ENCODE peak calls at places on chromosomes 5 and 9, in four cellular contexts. One of them, this sample, is unnamed.

GRCh38 chr5:12793373-12793772 is 889.1 kb upstream of the CTNND2 start:
- DNase-seq in IMR-90: no peak
- DNase-seq in H9: no peak
- DNase-seq in mesendoderm: no peak
- DNase-seq in this sample: no peak

GRCh38 chr5:135310328-135310989 is 88.6 kb downstream of the MACROH2A1 start:
- DNase-seq in H9: no peak
- DNase-seq in mesendoderm: no peak
- DNase-seq in IMR-90: peak
- DNase-seq in this sample: no peak

GRCh38 chr9:81519816-81520215 is 169.5 kb downstream of the TLE1 start:
- DNase-seq in H9: no peak
- DNase-seq in mesendoderm: peak
- DNase-seq in IMR-90: peak
- DNase-seq in this sample: no peak

GRCh38 chr9:112249277-112249676 is 74.2 kb upstream of the SUSD1 start:
- DNase-seq in H9: no peak
- DNase-seq in mesendoderm: no peak
- DNase-seq in IMR-90: peak
- DNase-seq in this sample: no peak

GRCh38 chr5:67283988-67284457 is 87.4 kb upstream of the CD180 start:
- DNase-seq in IMR-90: no peak
- DNase-seq in H9: no peak
- DNase-seq in mesendoderm: no peak
- DNase-seq in this sample: no peak

GRCh38 chr5:74766348-74766886 is 500 bp downstream of the GFM2 start:
- DNase-seq in H9: no peak
- DNase-seq in mesendoderm: peak
- DNase-seq in IMR-90: peak
- DNase-seq in this sample: peak

GRCh38 chr9:71944754-71945409 is 33.4 kb downstream of the C9orf85 start:
- DNase-seq in H9: no peak
- DNase-seq in IMR-90: no peak
- DNase-seq in mesendoderm: no peak
- DNase-seq in this sample: no peak

GRCh38 chr5:138601444-138601843 is 26.2 kb upstream of the HSPA9 start:
- DNase-seq in mesendoderm: no peak
- DNase-seq in H9: no peak
- DNase-seq in IMR-90: peak
- DNase-seq in this sample: no peak

GRCh38 chr5:141100243-141100805 is at the start of gene PCDHB3:
- DNase-seq in IMR-90: peak
- DNase-seq in mesendoderm: peak
- DNase-seq in H9: peak
- DNase-seq in this sample: no peak

GRCh38 chr9:15280647-15281046 is 26.4 kb downstream of the TTC39B start:
- DNase-seq in mesendoderm: no peak
- DNase-seq in IMR-90: no peak
- DNase-seq in H9: no peak
- DNase-seq in this sample: no peak

GRCh38 chr9:15278839-15279238 is 28.2 kb downstream of the TTC39B start:
- DNase-seq in IMR-90: no peak
- DNase-seq in H9: no peak
- DNase-seq in mesendoderm: no peak
- DNase-seq in this sample: no peak

GRCh38 chr9:15278290-15278689 is 28.7 kb downstream of the TTC39B start:
- DNase-seq in mesendoderm: no peak
- DNase-seq in IMR-90: no peak
- DNase-seq in H9: no peak
- DNase-seq in this sample: no peak

GRCh38 chr9:15276328-15276969 is 30.6 kb downstream of the TTC39B start:
- DNase-seq in IMR-90: no peak
- DNase-seq in mesendoderm: no peak
- DNase-seq in H9: no peak
- DNase-seq in this sample: no peak

DNA sequence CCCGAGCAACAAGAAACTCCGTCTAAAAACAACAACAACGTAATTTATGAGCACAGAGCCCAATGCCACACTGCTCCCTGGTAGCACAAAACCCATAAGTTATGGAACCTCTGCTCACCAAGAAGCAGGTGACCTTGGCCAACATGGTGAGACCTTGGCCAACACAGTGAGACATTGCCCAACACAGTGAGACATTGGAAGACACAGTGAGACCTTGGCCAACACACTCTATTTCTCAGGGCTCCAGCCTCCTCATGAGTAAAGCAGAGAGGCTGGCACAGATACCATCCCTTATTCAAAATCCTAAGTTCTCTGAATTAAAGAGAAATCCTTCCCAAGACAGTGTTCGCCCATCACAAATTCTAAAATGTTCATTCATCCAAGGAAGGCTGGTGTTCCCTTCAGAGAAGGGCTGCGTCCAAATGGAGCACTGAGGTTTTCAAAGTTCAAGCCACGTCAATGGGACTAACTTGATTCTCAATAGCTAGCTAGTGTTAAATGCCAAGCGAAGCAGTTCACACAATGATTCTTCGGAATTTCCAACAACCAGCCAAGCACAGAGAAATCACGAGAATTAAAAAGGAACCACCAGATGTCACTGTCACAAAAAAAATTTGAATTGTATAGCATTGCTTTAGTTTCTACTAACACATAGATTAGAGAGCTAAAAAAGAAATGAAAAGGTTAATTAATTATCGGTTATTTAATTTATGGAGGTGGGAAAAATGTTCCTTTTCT is 29.4 kb downstream of the TTC39B start:
- DNase-seq in H9: no peak
- DNase-seq in mesendoderm: peak
- DNase-seq in IMR-90: peak
- DNase-seq in this sample: no peak
- H2AK5ac ChIP-seq in H9: no peak
- H2AK5ac ChIP-seq in mesendoderm: no peak
- H2AK5ac ChIP-seq in IMR-90: no peak
- H2AK5ac ChIP-seq in this sample: no peak

GRCh38 chr5:38551020-38552017 is 5.1 kb downstream of the LIFR start:
- DNase-seq in H9: no peak
- DNase-seq in IMR-90: peak
- DNase-seq in mesendoderm: peak
- DNase-seq in this sample: no peak
- H2AK5ac ChIP-seq in H9: no peak
- H2AK5ac ChIP-seq in IMR-90: peak
- H2AK5ac ChIP-seq in mesendoderm: no peak
- H2AK5ac ChIP-seq in this sample: no peak

GRCh38 chr9:92136184-92136858 is 21.1 kb upstream of the SPTLC1 start:
- DNase-seq in mesendoderm: no peak
- DNase-seq in H9: no peak
- DNase-seq in IMR-90: no peak
- DNase-seq in this sample: no peak

GRCh38 chr9:92135576-92135975 is 20.4 kb upstream of the SPTLC1 start:
- DNase-seq in mesendoderm: no peak
- DNase-seq in IMR-90: no peak
- DNase-seq in H9: no peak
- DNase-seq in this sample: no peak

GRCh38 chr9:92140754-92141143 is 25.5 kb upstream of the SPTLC1 start:
- DNase-seq in IMR-90: no peak
- DNase-seq in H9: no peak
- DNase-seq in mesendoderm: no peak
- DNase-seq in this sample: no peak

GRCh38 chr9:92140074-92140753 is 25.0 kb upstream of the SPTLC1 start:
- DNase-seq in H9: peak
- DNase-seq in IMR-90: peak
- DNase-seq in mesendoderm: peak
- DNase-seq in this sample: peak

GRCh38 chr9:92138157-92138959 is 23.1 kb upstream of the SPTLC1 start:
- DNase-seq in mesendoderm: peak
- DNase-seq in IMR-90: peak
- DNase-seq in H9: peak
- DNase-seq in this sample: peak
- H2AK5ac ChIP-seq in mesendoderm: no peak
- H2AK5ac ChIP-seq in IMR-90: peak
- H2AK5ac ChIP-seq in H9: no peak
- H2AK5ac ChIP-seq in this sample: peak

GRCh38 chr5:177536386-177536785 is 18.0 kb downstream of the FAM193B start:
- DNase-seq in H9: no peak
- DNase-seq in IMR-90: no peak
- DNase-seq in mesendoderm: no peak
- DNase-seq in this sample: no peak
- H2AK5ac ChIP-seq in H9: no peak
- H2AK5ac ChIP-seq in IMR-90: no peak
- H2AK5ac ChIP-seq in mesendoderm: no peak
- H2AK5ac ChIP-seq in this sample: no peak

DNA sequence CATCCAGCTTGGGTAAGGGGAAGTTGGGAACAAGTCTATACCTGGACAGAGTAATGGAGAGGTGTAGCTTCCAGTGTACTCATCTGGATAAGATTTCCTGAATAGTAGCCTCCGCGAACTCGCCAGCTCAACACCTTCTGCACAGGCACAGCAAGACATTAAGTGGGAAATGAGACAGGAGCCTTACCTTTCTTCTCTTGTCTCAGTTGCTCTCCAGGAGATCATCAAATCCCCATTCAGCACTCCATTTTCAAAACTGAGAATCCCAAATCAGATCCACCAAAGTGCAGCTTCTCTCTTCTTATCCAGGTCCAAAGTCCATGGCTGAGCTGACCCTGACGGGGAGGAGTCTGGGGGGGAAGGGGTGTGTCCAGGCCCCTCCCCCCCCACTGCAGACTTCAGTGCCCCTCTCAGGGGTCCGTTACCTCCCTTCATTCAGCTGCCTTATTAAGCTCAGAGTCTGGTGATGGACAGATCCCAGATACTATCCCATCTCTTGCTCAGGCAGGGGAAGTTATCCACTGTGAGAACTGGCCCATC is 5.9 kb upstream of the MGAT1 start:
- DNase-seq in IMR-90: no peak
- DNase-seq in mesendoderm: no peak
- DNase-seq in H9: no peak
- DNase-seq in this sample: no peak
- H2AK5ac ChIP-seq in IMR-90: peak
- H2AK5ac ChIP-seq in mesendoderm: no peak
- H2AK5ac ChIP-seq in H9: no peak
- H2AK5ac ChIP-seq in this sample: no peak

This sample was measured in neuronal stem cell.